ENCODE peak calls at places on chromosomes 11 and 22, in five cellular contexts. Z, J, A, L and M are unnamed samples. For H3K36me3, the result is how much of the 10 kb centered on the place peaks cover.

GRCh38 chr22:49676230-49676629 is 151.4 kb downstream of the BRD1 start:
- DNase-seq in A (no peak), J (no peak), Z (no peak), L (no peak), M (no peak)

GRCh38 chr11:109486129-109486528 is 64.1 kb downstream of the C11orf87 start:
- DNase-seq in J (no peak), L (no peak), A (no peak), Z (no peak), M (no peak)

GRCh38 chr11:14625804-14626203 is 17.8 kb upstream of the PDE3B start:
- DNase-seq in L (no peak), J (no peak), Z (no peak), A (no peak), M (no peak)

GRCh38 chr11:102114032-102114431 is 3.8 kb downstream of the YAP1 start:
- DNase-seq in L (no peak), J (no peak), A (no peak), Z (no peak), M (no peak)

GRCh38 chr22:17769716-17770082 is 4.6 kb downstream of the BID start:
- DNase-seq in L (no peak), Z (no peak), A (no peak), J (no peak), M (no peak)

GRCh38 chr11:111422494-111423249 is 43.6 kb upstream of the POU2AF1 start:
- DNase-seq in Z (peak), J (peak), L (peak), A (peak), M (peak)

GRCh38 chr11:14414470-14415461 is 55.8 kb upstream of the RRAS2 start:
- DNase-seq in J (no peak), A (no peak), Z (no peak), L (no peak), M (peak)

GRCh38 chr11:74018331-74019005 is 9.6 kb upstream of the UCP3 start:
- DNase-seq in J (peak), Z (no peak), L (peak), A (no peak), M (no peak)

GRCh38 chr11:78841451-78842060 is 266.9 kb upstream of the NARS2 start:
- DNase-seq in A (no peak), Z (peak), J (no peak), L (no peak), M (no peak)

GRCh38 chr22:22210375-22210774 is 34.2 kb upstream of the VPREB1 start:
- DNase-seq in A (no peak), J (no peak), Z (no peak), L (no peak), M (no peak)

GRCh38 chr11:121463689-121464335 is 11.0 kb upstream of the SORL1-AS1 start:
- DNase-seq in A (no peak), L (no peak), Z (no peak), J (no peak), M (no peak)

GRCh38 chr11:95042906-95043305 is 6.3 kb upstream of the KDM4F start:
- DNase-seq in L (no peak), Z (no peak), A (no peak), J (no peak), M (no peak)

GRCh38 chr11:73969991-73970800 is 12.4 kb downstream of the UCP2 start:
- DNase-seq in L (peak), Z (no peak), A (no peak), J (no peak), M (peak)

GRCh38 chr11:107929611-107930200 is 1.5 kb downstream of the RAB39A start:
- DNase-seq in J (no peak), L (no peak), A (no peak), Z (no peak), M (no peak)

GRCh38 chr22:37848587-37849088 is 581 bp upstream of the EIF3L start:
- DNase-seq in Z (no peak), A (peak), J (no peak), L (no peak), M (no peak)

GRCh38 chr11:26227311-26227710 is 104.6 kb upstream of the ANO3 start:
- DNase-seq in L (no peak), A (no peak), J (no peak), Z (no peak), M (no peak)

GRCh38 chr11:60915250-60915914 is 1.4 kb downstream of the TMEM109 start:
- DNase-seq in Z (no peak), L (peak), J (peak), A (peak), M (peak)

GRCh38 chr22:41818596-41818995 is 14.3 kb upstream of the SREBF2 start:
- DNase-seq in L (no peak), J (no peak), A (no peak), Z (no peak), M (no peak)

GRCh38 chr11:92224394-92225205 is at the start of gene FAT3:
- DNase-seq in Z (peak), L (peak), A (no peak), J (peak), M (no peak)

GRCh38 chr11:70532728-70533127 is 134.4 kb downstream of the CTTN start:
- DNase-seq in L (no peak), Z (peak), J (no peak), A (no peak), M (no peak)

GRCh38 chr11:69869311-69869939 is 50.2 kb upstream of the FGF3 start:
- DNase-seq in J (no peak), L (no peak), Z (no peak), A (no peak), M (no peak)

GRCh38 chr22:45242778-45243191 is 2.1 kb upstream of the KIAA0930 start:
- DNase-seq in L (peak), Z (peak), A (no peak), J (no peak), M (no peak)

GRCh38 chr22:30116362-30117117 is 36.3 kb downstream of the HORMAD2 start:
- DNase-seq in J (no peak), Z (no peak), L (no peak), A (no peak), M (no peak)

GRCh38 chr11:288328-289144 is at the start of gene PGGHG:
- DNase-seq in L (peak), J (peak), A (peak), Z (peak), M (peak)

GRCh38 chr11:26286472-26287066 is 45.4 kb upstream of the ANO3 start:
- DNase-seq in A (no peak), Z (peak), J (no peak), L (no peak), M (no peak)

GRCh38 chr11:121575250-121575962 is 122.6 kb upstream of the SORL1-AS1 start:
- DNase-seq in J (peak), A (no peak), L (peak), Z (peak), M (no peak)

GRCh38 chr11:83195176-83195531 is 1.6 kb downstream of the ANKRD42 start:
- DNase-seq in J (no peak), L (no peak), Z (no peak), A (no peak), M (peak)

GRCh38 chr22:19291218-19291579 is 320 bp downstream of the CLTCL1 start:
- DNase-seq in L (peak), Z (peak), A (peak), J (peak), M (peak)

GRCh38 chr22:25694167-25694907 is 47.7 kb upstream of the MYO18B start:
- DNase-seq in A (no peak), J (no peak), L (no peak), Z (no peak), M (no peak)

GRCh38 chr11:115439385-115439784 is 64.8 kb downstream of the CADM1 start:
- DNase-seq in J (no peak), Z (no peak), A (no peak), L (no peak), M (no peak)

GRCh38 chr22:17370036-17370765 is 941 bp downstream of the CECR2 start:
- DNase-seq in J (peak), Z (peak), A (no peak), L (no peak), M (no peak)

GRCh38 chr11:1168721-1169161 is 11.0 kb downstream of the MUC5AC start:
- DNase-seq in Z (no peak), A (no peak), L (peak), J (peak), M (no peak)

GRCh38 chr11:17563248-17563647 is 16.2 kb downstream of the OTOG start:
- DNase-seq in Z (peak), L (no peak), A (no peak), J (no peak), M (no peak)

GRCh38 chr22:17271711-17272451 is 52.6 kb upstream of the ADA2 start:
- DNase-seq in J (no peak), Z (no peak), L (peak), A (no peak), M (no peak)

GRCh38 chr11:116539211-116539610 is 233.6 kb downstream of the BUD13 start:
- DNase-seq in J (no peak), Z (no peak), A (no peak), L (no peak), M (no peak)

GRCh38 chr11:46003647-46004046 is 81.2 kb downstream of the LARGE2 start:
- DNase-seq in J (no peak), A (no peak), L (no peak), Z (no peak), M (no peak)

GRCh38 chr22:43296279-43296902 is 46.8 kb downstream of the SCUBE1 start:
- DNase-seq in L (no peak), A (no peak), J (no peak), Z (peak), M (no peak)

GRCh38 chr22:27719535-27720227 is 81.9 kb downstream of the MN1 start:
- DNase-seq in L (no peak), A (peak), J (peak), Z (peak), M (no peak)

GRCh38 chr11:56396047-56396446 is 16.4 kb upstream of the OR5AL1 start:
- DNase-seq in L (no peak), J (no peak), Z (no peak), A (no peak), M (no peak)
- H3K36me3 ChIP-seq in L (under half), J (under half), Z (under half), A (under half), M (under half)

GRCh38 chr11:66604161-66604560 is 11.2 kb downstream of the CCS start:
- DNase-seq in A (no peak), J (no peak), L (no peak), Z (no peak), M (no peak)

GRCh38 chr11:66600219-66600923 is 7.4 kb downstream of the CCS start:
- DNase-seq in J (no peak), Z (no peak), L (no peak), A (no peak), M (no peak)

GRCh38 chr11:66603072-66603471 is 10.1 kb downstream of the CCS start:
- DNase-seq in Z (no peak), L (no peak), J (no peak), A (no peak), M (no peak)

GRCh38 chr11:66598993-66599392 is 6.0 kb downstream of the CCS start:
- DNase-seq in A (no peak), L (no peak), Z (no peak), J (no peak), M (no peak)

GRCh38 chr11:66600924-66601233 is 7.9 kb downstream of the CCS start:
- DNase-seq in Z (no peak), L (no peak), A (no peak), J (no peak), M (no peak)
- H3K36me3 ChIP-seq in Z (under half), L (half or more), A (under half), J (under half), M (under half)

GRCh38 chr22:24088796-24089195 is 77.7 kb downstream of the CABIN1 start:
- DNase-seq in L (no peak), J (peak), A (no peak), Z (peak), M (no peak)
- H3K36me3 ChIP-seq in L (half or more), J (half or more), A (half or more), Z (half or more), M (under half)

GRCh38 chr11:72026029-72026428 is 27.3 kb downstream of the IL18BP start:
- DNase-seq in L (no peak), Z (no peak), J (no peak), A (no peak), M (no peak)

DNA sequence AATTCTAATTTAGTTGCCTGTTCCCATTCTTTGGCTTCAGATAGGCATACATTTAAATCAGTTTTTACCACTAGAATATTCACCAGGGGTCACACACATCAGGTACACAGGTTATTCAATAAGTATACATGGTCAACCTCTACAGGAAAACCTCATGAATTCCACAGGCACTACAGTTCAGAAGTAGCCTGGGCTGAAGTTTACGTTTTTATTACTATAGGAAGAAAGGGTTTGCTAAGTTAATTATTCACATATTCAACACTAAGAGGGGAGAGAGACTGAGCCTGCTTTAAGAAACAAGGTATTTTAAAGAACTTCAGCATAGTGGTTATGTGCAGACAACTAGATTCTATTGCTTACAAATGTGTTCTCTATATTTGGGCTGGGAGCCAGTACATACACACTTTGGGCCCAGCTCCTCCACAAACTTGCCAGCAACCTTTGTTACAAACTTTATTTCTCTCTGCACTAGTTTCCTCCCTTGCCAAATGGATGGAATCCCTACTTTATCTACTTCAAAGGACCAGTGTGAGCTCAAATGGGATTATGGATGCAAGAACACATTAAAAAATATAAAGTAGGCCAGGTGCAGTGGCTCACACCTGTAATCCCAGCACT is 31.8 kb downstream of the IL18BP start:
- DNase-seq in Z (no peak), L (no peak), A (no peak), J (no peak), M (no peak)
- H3K36me3 ChIP-seq in Z (half or more), L (half or more), A (half or more), J (half or more), M (half or more)

GRCh38 chr22:40352763-40353162 is 6.5 kb downstream of the ADSL start:
- DNase-seq in A (no peak), L (no peak), Z (no peak), J (no peak), M (no peak)
- H3K36me3 ChIP-seq in A (half or more), L (half or more), Z (half or more), J (half or more), M (under half)

GRCh38 chr11:114309517-114309916 is 13.3 kb downstream of the NNMT start:
- DNase-seq in A (no peak), L (no peak), Z (no peak), J (no peak), M (no peak)

GRCh38 chr11:114304969-114305368 is 8.8 kb downstream of the NNMT start:
- DNase-seq in L (no peak), Z (no peak), J (no peak), A (no peak), M (no peak)

GRCh38 chr11:114310095-114310494 is 13.9 kb downstream of the NNMT start:
- DNase-seq in A (no peak), Z (no peak), L (no peak), J (no peak), M (no peak)

GRCh38 chr11:114308689-114309089 is 12.5 kb downstream of the NNMT start:
- DNase-seq in L (no peak), J (no peak), Z (no peak), A (no peak), M (no peak)

DNA sequence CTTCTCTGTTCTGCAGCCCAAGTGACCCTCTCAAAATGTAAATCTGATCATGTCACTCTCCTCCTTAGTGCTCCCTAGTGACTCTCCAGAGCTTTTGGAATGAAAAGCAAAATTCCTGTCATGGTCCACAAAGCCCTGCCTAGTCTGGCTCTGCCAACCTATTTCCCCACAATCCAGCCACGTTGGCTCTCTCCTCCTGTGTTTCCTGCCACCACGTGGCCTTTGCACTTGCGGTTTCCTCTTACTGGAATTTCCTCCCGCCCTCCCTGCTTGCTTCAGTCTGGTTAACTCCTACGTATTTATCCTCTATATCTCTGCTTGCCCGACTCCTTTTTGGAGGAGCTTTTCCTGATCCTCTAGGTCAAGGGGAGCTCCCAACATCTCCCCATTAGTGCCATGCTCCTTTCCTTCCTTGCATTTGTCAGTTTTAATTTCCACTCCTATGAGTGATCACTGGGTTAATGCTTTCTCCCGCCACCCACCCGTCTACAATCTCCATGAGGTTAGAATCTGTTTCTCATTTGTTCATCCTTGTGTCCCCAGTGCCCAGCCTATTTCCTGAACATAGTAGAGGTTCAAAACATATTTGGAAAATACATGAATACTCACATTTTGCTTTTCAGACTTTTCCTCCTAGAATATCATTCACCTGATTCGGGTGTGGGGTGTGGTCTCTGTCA is 11.5 kb downstream of the NNMT start:
- DNase-seq in A (no peak), J (peak), L (peak), Z (no peak), M (no peak)
- H3K36me3 ChIP-seq in A (under half), J (under half), L (under half), Z (under half), M (under half)